ENCODE peak calls at places on chromosomes 6 and 20, in five cellular contexts. One of them, this sample, is unnamed.

GRCh38 chr6:31827286-31828079 is at the start of gene HSPA1B:
- DNase-seq in cardiac muscle cell: peak; percentile 99
- DNase-seq in esophagus squamous epithelium: peak; percentile 92
- DNase-seq in PC-3: peak; percentile 99
- DNase-seq in heart right ventricle: peak; percentile 99
- DNase-seq in this sample: peak; percentile 99

GRCh38 chr6:148407372-148407771 is 64.7 kb downstream of the SASH1 start:
- DNase-seq in cardiac muscle cell: no peak
- DNase-seq in esophagus squamous epithelium: no peak
- DNase-seq in PC-3: peak; percentile 91
- DNase-seq in heart right ventricle: no peak
- DNase-seq in this sample: no peak

GRCh38 chr20:23139524-23139923 is 53.4 kb upstream of the CD93 start:
- DNase-seq in PC-3: no peak
- DNase-seq in heart right ventricle: no peak
- DNase-seq in cardiac muscle cell: no peak
- DNase-seq in esophagus squamous epithelium: no peak
- DNase-seq in this sample: peak; percentile 3

GRCh38 chr6:12311106-12311505 is 20.9 kb downstream of the EDN1 start:
- DNase-seq in heart right ventricle: no peak
- DNase-seq in PC-3: peak; percentile 70
- DNase-seq in esophagus squamous epithelium: no peak
- DNase-seq in cardiac muscle cell: no peak
- DNase-seq in this sample: no peak

GRCh38 chr6:37200085-37200484 is 30.1 kb downstream of the PIM1 start:
- DNase-seq in cardiac muscle cell: no peak
- DNase-seq in heart right ventricle: no peak
- DNase-seq in esophagus squamous epithelium: no peak
- DNase-seq in PC-3: no peak
- DNase-seq in this sample: no peak

GRCh38 chr6:138594749-138595148 is 95.5 kb upstream of the NHSL1 start:
- DNase-seq in esophagus squamous epithelium: no peak
- DNase-seq in cardiac muscle cell: no peak
- DNase-seq in PC-3: no peak
- DNase-seq in heart right ventricle: no peak
- DNase-seq in this sample: no peak

GRCh38 chr6:24126586-24127192 is 674 bp downstream of the NRSN1 start:
- DNase-seq in heart right ventricle: peak; percentile 28
- DNase-seq in PC-3: peak; percentile 77
- DNase-seq in cardiac muscle cell: peak; percentile 94
- DNase-seq in esophagus squamous epithelium: no peak
- DNase-seq in this sample: no peak

GRCh38 chr6:30727920-30728605 is 7.9 kb downstream of the TUBB start:
- DNase-seq in cardiac muscle cell: no peak
- DNase-seq in heart right ventricle: no peak
- DNase-seq in PC-3: peak; percentile 36
- DNase-seq in esophagus squamous epithelium: no peak
- DNase-seq in this sample: no peak

GRCh38 chr20:52410746-52411317 is 219.3 kb upstream of the ZFP64 start:
- DNase-seq in heart right ventricle: no peak
- DNase-seq in cardiac muscle cell: no peak
- DNase-seq in esophagus squamous epithelium: no peak
- DNase-seq in PC-3: no peak
- DNase-seq in this sample: no peak

GRCh38 chr6:124758663-124759062 is 203.6 kb upstream of the RNF217 start:
- DNase-seq in esophagus squamous epithelium: no peak
- DNase-seq in cardiac muscle cell: no peak
- DNase-seq in heart right ventricle: no peak
- DNase-seq in PC-3: no peak
- DNase-seq in this sample: no peak

GRCh38 chr6:15662246-15663056 is at the start of gene DTNBP1:
- DNase-seq in heart right ventricle: peak; percentile 85
- DNase-seq in cardiac muscle cell: peak; percentile 89
- DNase-seq in esophagus squamous epithelium: peak; percentile 9
- DNase-seq in PC-3: peak; percentile 60
- DNase-seq in this sample: peak; percentile 89

GRCh38 chr6:8192597-8192996 is 90.2 kb upstream of the EEF1E1 start:
- DNase-seq in heart right ventricle: no peak
- DNase-seq in esophagus squamous epithelium: no peak
- DNase-seq in PC-3: no peak
- DNase-seq in cardiac muscle cell: no peak
- DNase-seq in this sample: no peak

GRCh38 chr6:43724914-43725642 is 37.5 kb upstream of the MRPS18A start:
- DNase-seq in esophagus squamous epithelium: peak; percentile 48
- DNase-seq in cardiac muscle cell: no peak
- DNase-seq in heart right ventricle: peak; percentile 42
- DNase-seq in PC-3: peak; percentile 88
- DNase-seq in this sample: peak; percentile 87

GRCh38 chr20:34997171-34997570 is 41.5 kb downstream of the MYH7B start:
- DNase-seq in esophagus squamous epithelium: no peak
- DNase-seq in PC-3: no peak
- DNase-seq in cardiac muscle cell: no peak
- DNase-seq in heart right ventricle: no peak
- DNase-seq in this sample: no peak

GRCh38 chr6:103268335-103268734 is 1591.4 kb downstream of the HACE1 start:
- DNase-seq in heart right ventricle: no peak
- DNase-seq in PC-3: no peak
- DNase-seq in esophagus squamous epithelium: no peak
- DNase-seq in cardiac muscle cell: no peak
- DNase-seq in this sample: no peak

DNA sequence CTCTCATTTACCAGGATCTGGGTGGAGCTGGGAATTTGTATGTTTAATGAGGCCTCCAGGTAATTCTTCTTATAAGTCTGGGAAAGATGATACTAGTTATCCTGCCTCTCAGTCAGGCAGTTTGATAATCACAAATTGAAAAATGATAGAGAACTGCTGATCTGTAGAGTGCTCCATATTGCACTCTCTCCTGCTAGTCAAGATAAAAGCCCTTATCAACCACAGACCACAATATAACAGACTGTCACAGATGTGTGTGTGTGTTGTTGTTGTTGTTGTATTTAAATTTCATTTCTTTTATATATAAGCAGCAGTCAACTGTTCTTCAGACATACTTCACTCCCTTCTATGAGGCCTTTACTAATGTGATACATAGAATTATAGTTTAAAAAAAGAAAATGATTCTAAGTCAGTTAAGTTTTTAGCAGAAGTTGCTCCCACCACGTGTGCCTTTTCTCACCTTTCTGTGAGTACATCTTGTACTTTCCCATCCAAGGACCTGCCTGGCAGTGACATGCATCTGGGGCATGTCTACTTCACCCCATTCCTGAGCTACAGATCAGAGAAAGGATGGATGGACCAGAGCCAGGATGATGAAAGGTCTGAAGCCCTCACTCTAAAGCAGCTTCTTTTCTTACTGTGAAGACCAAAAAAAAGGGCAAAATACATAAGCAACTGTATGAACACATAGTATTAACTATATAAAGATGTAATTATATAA is 29.8 kb downstream of the TENT5A start:
- DNase-seq in PC-3: no peak
- DNase-seq in cardiac muscle cell: no peak
- DNase-seq in esophagus squamous epithelium: no peak
- DNase-seq in heart right ventricle: no peak
- DNase-seq in this sample: no peak
- H3K9me3 ChIP-seq in PC-3: no peaks in the 10 kb centered on the region
- H3K9me3 ChIP-seq in cardiac muscle cell: no peaks in the 10 kb centered on the region
- H3K9me3 ChIP-seq in esophagus squamous epithelium: no peaks in the 10 kb centered on the region
- H3K9me3 ChIP-seq in heart right ventricle: no peaks in the 10 kb centered on the region
- H3K9me3 ChIP-seq in this sample: no peaks in the 10 kb centered on the region

GRCh38 chr6:135853227-135853626 is 1.7 kb downstream of the PDE7B start:
- DNase-seq in heart right ventricle: no peak
- DNase-seq in PC-3: no peak
- DNase-seq in cardiac muscle cell: no peak
- DNase-seq in esophagus squamous epithelium: no peak
- DNase-seq in this sample: no peak
- H3K27me3 ChIP-seq in heart right ventricle: no peaks in the 10 kb centered on the region
- H3K27me3 ChIP-seq in PC-3: no peaks in the 10 kb centered on the region
- H3K27me3 ChIP-seq in cardiac muscle cell: no peaks in the 10 kb centered on the region
- H3K27me3 ChIP-seq in esophagus squamous epithelium: no peaks in the 10 kb centered on the region
- H3K27me3 ChIP-seq in this sample: no peaks in the 10 kb centered on the region

GRCh38 chr20:37867289-37868195 is 35.4 kb upstream of the VSTM2L start:
- DNase-seq in PC-3: no peak
- DNase-seq in esophagus squamous epithelium: no peak
- DNase-seq in heart right ventricle: no peak
- DNase-seq in cardiac muscle cell: no peak
- DNase-seq in this sample: no peak

GRCh38 chr20:37871751-37872150 is 31.2 kb upstream of the VSTM2L start:
- DNase-seq in heart right ventricle: no peak
- DNase-seq in PC-3: no peak
- DNase-seq in cardiac muscle cell: no peak
- DNase-seq in esophagus squamous epithelium: no peak
- DNase-seq in this sample: no peak

GRCh38 chr20:37870294-37870693 is 32.6 kb upstream of the VSTM2L start:
- DNase-seq in cardiac muscle cell: no peak
- DNase-seq in heart right ventricle: no peak
- DNase-seq in PC-3: no peak
- DNase-seq in esophagus squamous epithelium: no peak
- DNase-seq in this sample: no peak

GRCh38 chr20:37872161-37872560 is 30.8 kb upstream of the VSTM2L start:
- DNase-seq in cardiac muscle cell: no peak
- DNase-seq in PC-3: no peak
- DNase-seq in esophagus squamous epithelium: no peak
- DNase-seq in heart right ventricle: no peak
- DNase-seq in this sample: no peak

DNA sequence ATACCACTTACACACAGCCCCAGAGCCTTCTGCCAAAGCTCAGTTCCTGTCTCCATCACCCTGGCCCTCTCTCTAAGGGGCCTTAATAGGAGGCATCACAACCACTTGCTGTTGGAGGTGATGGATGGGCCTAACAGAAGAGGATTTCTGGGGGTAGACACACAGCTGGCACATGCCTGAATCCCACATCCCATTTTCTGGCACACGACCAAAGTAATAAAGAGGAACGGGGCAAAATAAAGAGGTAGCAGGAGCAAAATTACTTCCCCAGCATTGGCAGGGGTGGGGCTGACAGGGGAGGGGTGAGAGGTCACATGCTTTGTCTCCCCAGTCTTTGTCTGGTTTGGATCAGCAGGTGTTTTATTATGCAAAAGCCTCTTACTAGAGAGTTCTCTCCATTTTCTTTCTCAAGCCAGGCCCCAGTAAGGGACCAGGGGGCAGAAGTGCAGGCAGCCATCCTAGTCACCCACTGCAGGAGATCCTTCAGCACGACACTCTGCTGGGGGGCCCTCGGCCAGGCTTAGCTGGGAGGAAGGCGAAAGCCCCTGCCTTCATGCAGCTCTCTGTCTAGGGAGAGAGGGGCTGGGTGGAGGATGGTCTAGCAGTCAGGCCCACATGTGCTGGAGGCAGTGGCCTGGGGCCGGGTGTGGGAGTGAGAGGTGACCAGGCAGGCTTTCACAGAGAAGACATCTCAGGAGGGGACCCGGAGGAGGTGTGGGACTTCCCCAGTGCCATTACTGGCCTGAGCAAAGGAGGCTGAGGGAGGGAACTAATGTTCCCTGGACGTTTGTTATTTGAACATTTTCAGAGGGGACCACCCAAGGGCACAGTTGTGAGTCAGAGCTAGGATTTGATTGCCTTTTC is 33.7 kb upstream of the VSTM2L start:
- DNase-seq in cardiac muscle cell: no peak
- DNase-seq in heart right ventricle: no peak
- DNase-seq in esophagus squamous epithelium: no peak
- DNase-seq in PC-3: no peak
- DNase-seq in this sample: peak; percentile 23
- H3K4me3 ChIP-seq in cardiac muscle cell: no peak overlapping the region
- H3K4me3 ChIP-seq in heart right ventricle: no peak overlapping the region
- H3K4me3 ChIP-seq in esophagus squamous epithelium: no peak overlapping the region
- H3K4me3 ChIP-seq in PC-3: no peak overlapping the region
- H3K4me3 ChIP-seq in this sample: no peak overlapping the region

GRCh38 chr6:71333050-71333449 is 44.4 kb downstream of the OGFRL1 start:
- DNase-seq in cardiac muscle cell: no peak
- DNase-seq in PC-3: no peak
- DNase-seq in esophagus squamous epithelium: no peak
- DNase-seq in heart right ventricle: no peak
- DNase-seq in this sample: no peak
- H3K9me3 ChIP-seq in cardiac muscle cell: no peaks in the 10 kb centered on the region
- H3K9me3 ChIP-seq in PC-3: no peaks in the 10 kb centered on the region
- H3K9me3 ChIP-seq in esophagus squamous epithelium: no peaks in the 10 kb centered on the region
- H3K9me3 ChIP-seq in heart right ventricle: no peaks in the 10 kb centered on the region
- H3K9me3 ChIP-seq in this sample: no peaks in the 10 kb centered on the region

GRCh38 chr20:37640600-37641561 is 52.9 kb upstream of the CTNNBL1 start:
- DNase-seq in PC-3: peak; percentile 59
- DNase-seq in esophagus squamous epithelium: no peak
- DNase-seq in heart right ventricle: no peak
- DNase-seq in cardiac muscle cell: no peak
- DNase-seq in this sample: no peak
- H3K27me3 ChIP-seq in PC-3: peaks cover 54% of the 10 kb centered on the region
- H3K27me3 ChIP-seq in esophagus squamous epithelium: no peaks in the 10 kb centered on the region
- H3K27me3 ChIP-seq in heart right ventricle: peaks cover 28% of the 10 kb centered on the region
- H3K27me3 ChIP-seq in cardiac muscle cell: no peaks in the 10 kb centered on the region
- H3K27me3 ChIP-seq in this sample: no peaks in the 10 kb centered on the region

GRCh38 chr20:9515761-9516657 is 1.6 kb downstream of the LAMP5 start:
- DNase-seq in heart right ventricle: peak; percentile 29
- DNase-seq in cardiac muscle cell: peak; percentile 23
- DNase-seq in esophagus squamous epithelium: no peak
- DNase-seq in PC-3: peak; percentile 26
- DNase-seq in this sample: no peak

GRCh38 chr20:9517297-9518134 is 3.1 kb downstream of the LAMP5 start:
- DNase-seq in heart right ventricle: no peak
- DNase-seq in esophagus squamous epithelium: no peak
- DNase-seq in cardiac muscle cell: no peak
- DNase-seq in PC-3: no peak
- DNase-seq in this sample: no peak

GRCh38 chr20:9514461-9515210 is at the start of gene LAMP5:
- DNase-seq in PC-3: peak; percentile 51
- DNase-seq in heart right ventricle: no peak
- DNase-seq in esophagus squamous epithelium: no peak
- DNase-seq in cardiac muscle cell: peak; percentile 89
- DNase-seq in this sample: no peak

GRCh38 chr20:9515211-9515580 is 806 bp downstream of the LAMP5 start:
- DNase-seq in heart right ventricle: no peak
- DNase-seq in esophagus squamous epithelium: no peak
- DNase-seq in cardiac muscle cell: no peak
- DNase-seq in PC-3: no peak
- DNase-seq in this sample: no peak

GRCh38 chr20:9516658-9516987 is 2.2 kb downstream of the LAMP5 start:
- DNase-seq in heart right ventricle: no peak
- DNase-seq in PC-3: no peak
- DNase-seq in cardiac muscle cell: no peak
- DNase-seq in esophagus squamous epithelium: no peak
- DNase-seq in this sample: no peak
- H3K4me3 ChIP-seq in heart right ventricle: peak overlapping the region; percentile 39
- H3K4me3 ChIP-seq in PC-3: no peak overlapping the region
- H3K4me3 ChIP-seq in cardiac muscle cell: peak overlapping the region; percentile 27
- H3K4me3 ChIP-seq in esophagus squamous epithelium: peak overlapping the region; percentile 46
- H3K4me3 ChIP-seq in this sample: no peak overlapping the region

DNA sequence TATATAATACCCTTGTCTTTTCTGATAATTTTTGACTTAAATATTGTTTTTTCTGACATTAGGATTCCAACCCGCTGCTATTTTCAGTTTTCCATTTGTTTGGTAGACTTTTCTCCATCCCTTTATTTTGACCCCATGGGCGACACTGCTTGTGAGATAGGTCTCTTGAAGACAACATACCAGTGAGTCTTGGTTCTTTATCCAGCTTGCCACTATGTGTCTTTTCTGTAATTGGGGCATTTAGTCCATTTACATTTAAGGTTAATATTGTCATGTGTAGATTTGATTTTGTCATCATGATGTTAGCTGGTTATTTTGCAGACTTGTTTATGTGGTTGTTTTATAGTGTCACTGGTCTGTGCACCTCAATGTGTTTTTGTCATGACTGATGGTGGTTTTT is 67.7 kb upstream of the IRAK1BP1 start:
- DNase-seq in PC-3: no peak
- DNase-seq in esophagus squamous epithelium: no peak
- DNase-seq in cardiac muscle cell: no peak
- DNase-seq in heart right ventricle: no peak
- DNase-seq in this sample: no peak
- H3K9me3 ChIP-seq in PC-3: no peaks in the 10 kb centered on the region
- H3K9me3 ChIP-seq in esophagus squamous epithelium: peaks cover 22% of the 10 kb centered on the region
- H3K9me3 ChIP-seq in cardiac muscle cell: no peaks in the 10 kb centered on the region
- H3K9me3 ChIP-seq in heart right ventricle: peaks cover 73% of the 10 kb centered on the region
- H3K9me3 ChIP-seq in this sample: peaks cover 1% of the 10 kb centered on the region

This sample was measured in aorta.